ENCODE peak calls at places on chromosomes 7 and 10, in four cellular contexts. O, Y, X and Q are unnamed samples.

GRCh38 chr7:157056957-157057902 is 46.8 kb upstream of the MNX1 start:
- DNase-seq in X (no peak), O (no peak), Y (no peak), Q (no peak)

GRCh38 chr7:111990597-111990996 is 215.6 kb downstream of the DOCK4 start:
- DNase-seq in O (no peak), X (no peak), Y (no peak), Q (no peak)

GRCh38 chr7:126801738-126802137 is 451.0 kb downstream of the GRM8 start:
- DNase-seq in X (no peak), Y (no peak), O (no peak), Q (no peak)

GRCh38 chr10:75197066-75197465 is 13.5 kb upstream of the VDAC2 start:
- DNase-seq in X (no peak), O (no peak), Y (no peak), Q (no peak)

GRCh38 chr10:3622845-3623621 is 162.0 kb downstream of the KLF6 start:
- DNase-seq in X (no peak), Y (no peak), O (no peak), Q (no peak)

GRCh38 chr7:66503036-66503370 is 125.7 kb upstream of the KCTD7 start:
- DNase-seq in Y (no peak), X (no peak), O (no peak), Q (no peak)

GRCh38 chr10:77501152-77501845 is 136.3 kb downstream of the KCNMA1 start:
- DNase-seq in X (peak; percentile 66), O (no peak), Y (no peak), Q (peak; percentile 46)

GRCh38 chr10:92914478-92915066 is 66.3 kb downstream of the EXOC6 start:
- DNase-seq in Y (peak; percentile 57), X (peak; percentile 5), O (peak; percentile 75), Q (peak; percentile 20)

GRCh38 chr10:92382631-92383030 is 91.7 kb downstream of the MARCHF5 start:
- DNase-seq in O (no peak), Y (no peak), X (no peak), Q (no peak)

GRCh38 chr10:115001506-115002381 is 63.7 kb downstream of the TRUB1 start:
- DNase-seq in O (no peak), Y (peak; percentile 7), X (no peak), Q (peak; percentile 16)

GRCh38 chr7:143367972-143368371 is 5.5 kb upstream of the FAM131B start:
- DNase-seq in X (no peak), Y (no peak), O (no peak), Q (no peak)

GRCh38 chr7:151249034-151249731 is 689 bp upstream of the SMARCD3 start:
- DNase-seq in X (peak; percentile 70), O (peak; percentile 75), Y (peak; percentile 56), Q (no peak)

GRCh38 chr10:4191354-4191753 is 406.3 kb upstream of the KLF6 start:
- DNase-seq in O (no peak), Y (no peak), X (no peak), Q (no peak)

GRCh38 chr10:18793951-18794350 is 134.7 kb downstream of the ARL5B start:
- DNase-seq in Y (no peak), X (no peak), O (no peak), Q (no peak)

GRCh38 chr7:151485006-151485732 is 34.5 kb downstream of the RHEB start:
- DNase-seq in Y (peak; percentile 81), X (no peak), O (no peak), Q (no peak)

GRCh38 chr7:5284304-5285281 is 1.9 kb downstream of the SLC29A4 start:
- DNase-seq in X (no peak), O (no peak), Y (no peak), Q (no peak)

GRCh38 chr7:93823621-93824020 is 66.9 kb downstream of the TFPI2 start:
- DNase-seq in O (no peak), Y (no peak), X (no peak), Q (no peak)

GRCh38 chr7:41886906-41887311 is 184.0 kb upstream of the INHBA start:
- DNase-seq in X (peak; percentile 10), Y (no peak), O (no peak), Q (peak; percentile 66)

GRCh38 chr7:151137841-151138540 is 29.5 kb downstream of the GBX1 start:
- DNase-seq in Y (no peak), O (peak; percentile 50), X (no peak), Q (peak; percentile 11)

GRCh38 chr7:89094269-89094668 is 298.7 kb upstream of the TEX47 start:
- DNase-seq in X (no peak), Y (no peak), O (no peak), Q (no peak)

GRCh38 chr7:45215611-45216062 is 58.0 kb downstream of the RAMP3 start:
- DNase-seq in X (no peak), O (no peak), Y (no peak), Q (no peak)

GRCh38 chr10:116084166-116084565 is 188.8 kb downstream of the GFRA1 start:
- DNase-seq in O (no peak), Y (no peak), X (no peak), Q (no peak)